ENCODE peak calls at places on chromosomes 4 and X, in five cellular contexts. E is pancreas, F is iPS-NIHi11, K is Ammon's horn, U is ACHN. C is an unnamed sample.
A peak's percentile ranks its signal among the peaks of the same experiment; 100 is the strongest.

GRCh38 chr4:150173854-150174398 is 95.7 kb downstream of the DCLK2 start:
- DNase-seq in E (no peak), F (no peak), K (peak; percentile 21), U (no peak), C (no peak)

GRCh38 chrX:112760697-112761096 is 79.9 kb downstream of the AMOT start:
- DNase-seq in E (no peak), F (no peak), K (no peak), U (peak; percentile 2), C (no peak)

GRCh38 chr4:152014280-152014679 is 253.5 kb upstream of the GATB start:
- DNase-seq in E (no peak), F (no peak), K (no peak), U (no peak), C (no peak)

GRCh38 chr4:111127842-111128241 is 505.0 kb upstream of the PITX2 start:
- DNase-seq in E (no peak), F (no peak), K (no peak), U (no peak), C (no peak)

GRCh38 chrX:34631826-34632225 is 25.3 kb downstream of the TMEM47 start:
- DNase-seq in E (no peak), F (no peak), K (no peak), U (no peak), C (no peak)

GRCh38 chrX:55908685-55909212 is 191.2 kb downstream of the RRAGB start:
- DNase-seq in E (no peak), F (peak; percentile 42), K (peak; percentile 20), U (peak; percentile 15), C (peak; percentile 8)

GRCh38 chr4:76377481-76377901 is 43.5 kb downstream of the CCDC158 start:
- DNase-seq in E (no peak), F (no peak), K (no peak), U (no peak), C (no peak)

GRCh38 chr4:86015412-86016350 is 344.2 kb downstream of the MAPK10 start:
- DNase-seq in E (no peak), F (no peak), K (no peak), U (no peak), C (no peak)

GRCh38 chrX:100979881-100980607 is 10.5 kb downstream of the ARL13A start:
- DNase-seq in E (no peak), F (no peak), K (no peak), U (no peak), C (no peak)

GRCh38 chr4:145829629-145830395 is 108.8 kb downstream of the ZNF827 start:
- DNase-seq in E (no peak), F (no peak), K (no peak), U (no peak), C (no peak)

C was measured in HEK293T.